ENCODE peak calls at places on chromosomes 4 and X, in four cellular contexts. H, V, E and U are unnamed samples.

GRCh38 chrX:134718329-134719317 is 60.4 kb upstream of the PLAC1 start:
- DNase-seq in H (peak), V (no peak), E (peak), U (no peak)

GRCh38 chr4:77600521-77601451 is 4.8 kb upstream of the CXCL13 start:
- DNase-seq in V (no peak), E (peak), H (peak), U (peak)

GRCh38 chr4:53716471-53717063 is 125.3 kb upstream of the LNX1 start:
- DNase-seq in H (no peak), E (no peak), V (no peak), U (no peak)

GRCh38 chr4:166836865-166837264 is 397.4 kb downstream of the SPOCK3 start:
- DNase-seq in E (no peak), H (no peak), V (no peak), U (no peak)

GRCh38 chrX:7294483-7294882 is 146.5 kb upstream of the PUDP start:
- DNase-seq in V (no peak), E (no peak), H (no peak), U (no peak)

GRCh38 chrX:23503835-23504539 is 163.3 kb upstream of the PRDX4 start:
- DNase-seq in E (no peak), V (no peak), H (peak), U (no peak)

GRCh38 chrX:119791437-119792231 is at the start of gene RPL39:
- DNase-seq in H (peak), V (peak), E (peak), U (peak)

GRCh38 chr4:38837849-38838248 is 18.8 kb downstream of the TLR6 start:
- DNase-seq in V (no peak), H (no peak), E (no peak), U (no peak)

GRCh38 chr4:168569909-168570276 is 73.0 kb downstream of the PALLD start:
- DNase-seq in E (no peak), H (peak), V (no peak), U (no peak)

GRCh38 chr4:154928640-154929257 is 147.7 kb downstream of the RBM46 start:
- DNase-seq in V (no peak), E (no peak), H (peak), U (peak)

GRCh38 chr4:121030151-121030550 is 42.2 kb downstream of the NDNF start:
- DNase-seq in V (no peak), H (no peak), E (no peak), U (no peak)

GRCh38 chr4:78496021-78496643 is 55.4 kb upstream of the ANXA3 start:
- DNase-seq in V (no peak), H (no peak), E (no peak), U (no peak)

GRCh38 chr4:68074397-68074796 is 55.3 kb downstream of the TMPRSS11F start:
- DNase-seq in H (no peak), V (no peak), E (no peak), U (no peak)

GRCh38 chr4:6390357-6390756 is 82.1 kb downstream of the PPP2R2C start:
- DNase-seq in E (no peak), H (no peak), V (no peak), U (no peak)

GRCh38 chr4:183356931-183357675 is 34.9 kb upstream of the CLDN24 start:
- DNase-seq in V (no peak), H (no peak), E (no peak), U (no peak)

GRCh38 chr4:153095448-153096204 is 108.6 kb upstream of the TRIM2 start:
- DNase-seq in E (no peak), H (peak), V (no peak), U (no peak)

GRCh38 chr4:98625399-98625798 is 33.0 kb downstream of the TSPAN5 start:
- DNase-seq in E (no peak), H (no peak), V (no peak), U (no peak)

GRCh38 chr4:37453361-37454262 is 209.1 kb downstream of the NWD2 start:
- DNase-seq in E (peak), H (peak), V (peak), U (peak)

GRCh38 chr4:99998062-99998880 is 48.2 kb upstream of the H2AZ1 start:
- DNase-seq in H (peak), V (no peak), E (no peak), U (no peak)

GRCh38 chr4:32748498-32748897 is 2028.3 kb downstream of the PCDH7 start:
- DNase-seq in E (no peak), V (no peak), H (no peak), U (no peak)

GRCh38 chr4:139922625-139923024 is 231.4 kb downstream of the MAML3 start:
- DNase-seq in H (no peak), V (no peak), E (no peak), U (no peak)